ENCODE peak calls at places on chromosome 16, in seven cellular contexts. K, J, F, O, P, Z and M are unnamed samples.

GRCh38 chr16:525520-526180 is 1.9 kb upstream of the CAPN15 start:
- DNase-seq in K (peak), J (no peak), F (no peak), O (peak), P (peak), Z (peak), M (no peak)

GRCh38 chr16:73886378-73886777 is 410.2 kb upstream of the PSMD7 start:
- DNase-seq in K (no peak), J (no peak), F (no peak), O (no peak), P (no peak), Z (no peak), M (no peak)

GRCh38 chr16:69165584-69165983 is 21.4 kb upstream of the SNTB2 start:
- DNase-seq in K (no peak), J (no peak), F (no peak), O (no peak), P (no peak), Z (no peak), M (no peak)

GRCh38 chr16:55668337-55669281 is 12.8 kb downstream of the SLC6A2 start:
- DNase-seq in K (peak), J (no peak), F (no peak), O (peak), P (peak), Z (no peak), M (no peak)

GRCh38 chr16:72560617-72561016 is 388.7 kb upstream of the PMFBP1 start:
- DNase-seq in K (peak), J (no peak), F (no peak), O (no peak), P (no peak), Z (no peak), M (no peak)

GRCh38 chr16:1256874-1257322 is 1.0 kb downstream of the TPSD1 start:
- DNase-seq in K (no peak), J (no peak), F (no peak), O (no peak), P (no peak), Z (no peak), M (no peak)

GRCh38 chr16:69188716-69189115 is 1.8 kb downstream of the SNTB2 start:
- DNase-seq in K (peak), J (no peak), F (no peak), O (peak), P (no peak), Z (no peak), M (no peak)

GRCh38 chr16:887846-888245 is 82.9 kb downstream of the LMF1 start:
- DNase-seq in K (no peak), J (no peak), F (peak), O (no peak), P (no peak), Z (no peak), M (no peak)

GRCh38 chr16:77322757-77323156 is 112.1 kb downstream of the ADAMTS18 start:
- DNase-seq in K (no peak), J (no peak), F (no peak), O (no peak), P (no peak), Z (no peak), M (no peak)

GRCh38 chr16:79042886-79043285 is 557.7 kb downstream of the MAF start:
- DNase-seq in K (no peak), J (no peak), F (no peak), O (no peak), P (no peak), Z (no peak), M (no peak)

GRCh38 chr16:88738167-88739084 is 32.1 kb downstream of the CTU2 start:
- DNase-seq in K (no peak), J (no peak), F (no peak), O (no peak), P (no peak), Z (peak), M (no peak)

GRCh38 chr16:72723781-72724180 is 324.1 kb downstream of the ZFHX3 start:
- DNase-seq in K (peak), J (no peak), F (no peak), O (peak), P (no peak), Z (no peak), M (no peak)

GRCh38 chr16:22353933-22354541 is 20.4 kb downstream of the CDR2 start:
- DNase-seq in K (no peak), J (no peak), F (no peak), O (peak), P (no peak), Z (no peak), M (no peak)

GRCh38 chr16:72926671-72927070 is 121.3 kb downstream of the ZFHX3 start:
- DNase-seq in K (peak), J (no peak), F (no peak), O (no peak), P (no peak), Z (no peak), M (no peak)

GRCh38 chr16:66364117-66364958 is 2.2 kb upstream of the CDH5 start:
- DNase-seq in K (peak), J (no peak), F (peak), O (peak), P (peak), Z (peak), M (peak)

GRCh38 chr16:27425961-27426360 is 24.0 kb downstream of the IL21R start:
- DNase-seq in K (no peak), J (no peak), F (no peak), O (no peak), P (no peak), Z (no peak), M (no peak)

GRCh38 chr16:67555795-67556212 is 6.5 kb upstream of the CTCF start:
- DNase-seq in K (peak), J (no peak), F (no peak), O (peak), P (no peak), Z (no peak), M (no peak)

GRCh38 chr16:84067640-84068039 is 25.0 kb upstream of the SLC38A8 start:
- DNase-seq in K (no peak), J (no peak), F (no peak), O (no peak), P (no peak), Z (no peak), M (no peak)

GRCh38 chr16:73048292-73049050 is 543 bp upstream of the ZFHX3 start:
- DNase-seq in K (peak), J (peak), F (peak), O (no peak), P (no peak), Z (peak), M (no peak)

GRCh38 chr16:31874354-31875111 is 926 bp downstream of the ZNF267 start:
- DNase-seq in K (peak), J (no peak), F (no peak), O (peak), P (no peak), Z (no peak), M (no peak)

GRCh38 chr16:1543085-1543896 is 9.8 kb downstream of the TMEM204 start:
- DNase-seq in K (peak), J (peak), F (peak), O (peak), P (no peak), Z (peak), M (peak)

GRCh38 chr16:68070249-68070725 is 14.9 kb upstream of the NFATC3 start:
- DNase-seq in K (no peak), J (no peak), F (no peak), O (no peak), P (no peak), Z (no peak), M (no peak)

GRCh38 chr16:22232277-22233049 is 26.4 kb downstream of the EEF2K start:
- DNase-seq in K (no peak), J (peak), F (peak), O (peak), P (peak), Z (no peak), M (no peak)

GRCh38 chr16:273547-274421 is 2.0 kb downstream of the RGS11 start:
- DNase-seq in K (no peak), J (no peak), F (no peak), O (no peak), P (no peak), Z (no peak), M (no peak)

GRCh38 chr16:67154578-67155304 is 3.9 kb upstream of the B3GNT9 start:
- DNase-seq in K (no peak), J (no peak), F (no peak), O (no peak), P (no peak), Z (no peak), M (no peak)

GRCh38 chr16:22923491-22923890 is 109.5 kb downstream of the HS3ST2 start:
- DNase-seq in K (no peak), J (no peak), F (no peak), O (no peak), P (no peak), Z (no peak), M (no peak)

GRCh38 chr16:19728636-19728965 is 10.5 kb downstream of the IQCK start:
- DNase-seq in K (no peak), J (no peak), F (no peak), O (no peak), P (no peak), Z (no peak), M (no peak)

GRCh38 chr16:9042943-9043680 is 48.3 kb upstream of the HAPSTR1 start:
- DNase-seq in K (peak), J (no peak), F (no peak), O (peak), P (no peak), Z (no peak), M (no peak)

GRCh38 chr16:17448640-17449638 is 21.8 kb downstream of the XYLT1 start:
- DNase-seq in K (no peak), J (peak), F (peak), O (no peak), P (no peak), Z (peak), M (no peak)

GRCh38 chr16:87065781-87066694 is 251.2 kb downstream of the C16orf95 start:
- DNase-seq in K (no peak), J (no peak), F (no peak), O (no peak), P (no peak), Z (no peak), M (no peak)

GRCh38 chr16:87064731-87065720 is 252.2 kb downstream of the C16orf95 start:
- DNase-seq in K (no peak), J (no peak), F (no peak), O (no peak), P (no peak), Z (no peak), M (no peak)

GRCh38 chr16:87062569-87063442 is 254.4 kb downstream of the C16orf95 start:
- DNase-seq in K (peak), J (peak), F (no peak), O (peak), P (peak), Z (peak), M (no peak)

GRCh38 chr16:87061521-87061920 is 255.7 kb downstream of the C16orf95 start:
- DNase-seq in K (no peak), J (no peak), F (no peak), O (no peak), P (no peak), Z (no peak), M (no peak)

GRCh38 chr16:87063543-87063942 is 253.6 kb downstream of the C16orf95 start:
- DNase-seq in K (no peak), J (no peak), F (no peak), O (no peak), P (no peak), Z (no peak), M (no peak)
- H3K4me3 ChIP-seq in K (no peak), J (no peak), F (no peak), O (no peak), P (no peak), Z (no peak), M (no peak)

DNA sequence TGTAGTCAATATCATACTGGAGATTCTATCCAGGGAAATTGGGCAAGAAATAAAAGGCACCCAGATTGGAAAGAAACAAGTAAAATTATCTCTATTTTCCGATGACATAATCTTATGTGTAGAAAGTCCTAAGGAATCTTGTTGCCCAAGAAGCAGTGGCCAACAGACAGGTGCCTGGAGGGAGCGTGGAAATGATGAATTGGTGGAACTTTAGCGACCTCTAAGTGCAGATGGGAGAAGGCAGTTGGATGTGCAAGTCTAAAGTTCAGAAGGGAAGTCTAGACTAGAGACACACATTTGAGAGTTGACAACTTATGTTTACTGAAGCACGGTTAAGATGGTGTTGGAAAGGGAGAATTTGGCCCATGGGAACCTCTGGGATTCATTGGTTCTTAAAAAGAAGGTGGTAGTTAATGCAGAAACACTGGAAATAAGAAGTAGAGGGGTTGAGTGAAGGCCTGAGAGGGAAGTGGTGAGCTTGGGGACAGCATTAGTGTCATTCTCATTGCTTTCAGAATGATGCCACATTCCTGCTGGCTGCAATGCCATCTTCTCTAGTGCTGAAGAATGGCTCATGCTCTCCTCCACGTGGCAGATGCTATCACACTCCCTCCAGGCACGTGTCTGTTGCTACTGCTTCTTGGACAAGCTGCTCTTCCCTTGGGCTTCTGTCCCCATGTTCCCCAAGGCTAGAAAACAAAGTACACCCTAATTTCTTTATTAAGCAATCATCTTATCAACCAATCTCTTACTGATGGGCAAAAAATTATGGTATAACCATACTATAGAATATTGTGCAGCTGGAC is 24.0 kb downstream of the TAT start:
- DNase-seq in K (no peak), J (no peak), F (no peak), O (no peak), P (no peak), Z (no peak), M (no peak)
- TF ChIP-seq CTCF in K (peak), J (no peak), F (no peak), O (no peak), P (no peak), Z (no peak), M (no peak)

GRCh38 chr16:81646561-81646960 is 132.5 kb upstream of the PLCG2 start:
- DNase-seq in K (no peak), J (no peak), F (no peak), O (peak), P (no peak), Z (no peak), M (no peak)

GRCh38 chr16:81642943-81643342 is 136.1 kb upstream of the PLCG2 start:
- DNase-seq in K (no peak), J (no peak), F (no peak), O (no peak), P (no peak), Z (peak), M (no peak)

GRCh38 chr16:81645303-81645702 is 133.8 kb upstream of the PLCG2 start:
- DNase-seq in K (peak), J (peak), F (peak), O (peak), P (peak), Z (peak), M (peak)

GRCh38 chr16:81647527-81647926 is 131.6 kb upstream of the PLCG2 start:
- DNase-seq in K (no peak), J (no peak), F (no peak), O (peak), P (no peak), Z (peak), M (no peak)

DNA sequence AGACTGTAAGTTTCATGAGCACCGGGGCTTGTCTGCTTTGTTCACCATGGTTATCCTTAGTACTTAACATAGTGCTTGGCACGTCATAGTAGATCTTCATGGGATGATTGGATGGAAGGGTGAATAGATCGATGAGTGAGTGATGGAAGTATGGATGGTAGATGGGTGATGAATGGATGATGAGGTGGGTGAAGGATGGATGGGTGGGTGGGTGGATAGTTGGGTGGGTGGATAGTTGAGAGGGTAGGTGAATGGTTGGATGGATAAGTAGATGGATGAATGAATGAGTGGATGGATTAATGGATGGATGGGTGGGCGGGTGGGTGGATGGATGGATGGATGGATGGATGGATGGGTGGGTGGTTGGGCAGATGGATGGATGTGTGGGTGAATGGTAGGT is 133.2 kb upstream of the PLCG2 start:
- DNase-seq in K (no peak), J (no peak), F (no peak), O (no peak), P (no peak), Z (no peak), M (no peak)
- H3K4me3 ChIP-seq in K (no peak), J (no peak), F (no peak), O (no peak), P (no peak), Z (no peak), M (no peak)

GRCh38 chr16:16171332-16171919 is 51.9 kb downstream of the ABCC6 start:
- DNase-seq in K (no peak), J (no peak), F (no peak), O (no peak), P (no peak), Z (no peak), M (no peak)

GRCh38 chr16:16166952-16167351 is 56.3 kb downstream of the ABCC6 start:
- DNase-seq in K (no peak), J (no peak), F (no peak), O (no peak), P (no peak), Z (no peak), M (no peak)

GRCh38 chr16:16169615-16170014 is 53.7 kb downstream of the ABCC6 start:
- DNase-seq in K (no peak), J (no peak), F (no peak), O (no peak), P (no peak), Z (no peak), M (no peak)

GRCh38 chr16:16166085-16166484 is 57.2 kb downstream of the ABCC6 start:
- DNase-seq in K (no peak), J (no peak), F (no peak), O (no peak), P (no peak), Z (no peak), M (no peak)

DNA sequence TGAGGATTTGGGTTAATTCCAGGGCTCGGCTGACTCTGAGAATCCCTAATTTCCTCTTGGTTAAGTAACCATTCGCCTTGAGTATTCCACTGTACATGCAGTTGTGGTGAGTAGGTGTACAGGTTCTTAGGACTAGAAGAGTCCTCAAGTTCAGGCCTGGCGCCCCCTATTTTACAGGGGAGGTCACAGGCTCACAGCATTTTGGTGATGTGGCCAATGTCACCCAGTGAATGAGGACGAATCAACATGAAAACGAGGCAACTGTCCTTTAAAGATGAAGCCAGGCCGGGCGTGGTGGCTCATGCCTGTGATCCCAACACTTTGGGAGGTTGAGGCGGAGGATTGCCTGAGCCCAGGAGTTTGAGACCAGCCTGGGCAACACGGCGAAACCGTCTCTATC is 55.4 kb downstream of the ABCC6 start:
- DNase-seq in K (no peak), J (no peak), F (no peak), O (no peak), P (no peak), Z (no peak), M (no peak)
- TF ChIP-seq CTCF in K (no peak), J (no peak), F (no peak), O (no peak), P (no peak), Z (no peak), M (no peak)

GRCh38 chr16:52643006-52643405 is 96.1 kb upstream of the TOX3 start:
- DNase-seq in K (no peak), J (no peak), F (no peak), O (no peak), P (no peak), Z (no peak), M (no peak)
- H3K4me3 ChIP-seq in K (no peak), J (no peak), F (no peak), O (no peak), P (no peak), Z (no peak), M (no peak)

GRCh38 chr16:47694543-47694942 is 233.4 kb downstream of the PHKB start:
- DNase-seq in K (no peak), J (no peak), F (no peak), O (no peak), P (no peak), Z (no peak), M (no peak)
- TF ChIP-seq CTCF in K (no peak), J (no peak), F (no peak), O (no peak), P (no peak), Z (no peak), M (no peak)

DNA sequence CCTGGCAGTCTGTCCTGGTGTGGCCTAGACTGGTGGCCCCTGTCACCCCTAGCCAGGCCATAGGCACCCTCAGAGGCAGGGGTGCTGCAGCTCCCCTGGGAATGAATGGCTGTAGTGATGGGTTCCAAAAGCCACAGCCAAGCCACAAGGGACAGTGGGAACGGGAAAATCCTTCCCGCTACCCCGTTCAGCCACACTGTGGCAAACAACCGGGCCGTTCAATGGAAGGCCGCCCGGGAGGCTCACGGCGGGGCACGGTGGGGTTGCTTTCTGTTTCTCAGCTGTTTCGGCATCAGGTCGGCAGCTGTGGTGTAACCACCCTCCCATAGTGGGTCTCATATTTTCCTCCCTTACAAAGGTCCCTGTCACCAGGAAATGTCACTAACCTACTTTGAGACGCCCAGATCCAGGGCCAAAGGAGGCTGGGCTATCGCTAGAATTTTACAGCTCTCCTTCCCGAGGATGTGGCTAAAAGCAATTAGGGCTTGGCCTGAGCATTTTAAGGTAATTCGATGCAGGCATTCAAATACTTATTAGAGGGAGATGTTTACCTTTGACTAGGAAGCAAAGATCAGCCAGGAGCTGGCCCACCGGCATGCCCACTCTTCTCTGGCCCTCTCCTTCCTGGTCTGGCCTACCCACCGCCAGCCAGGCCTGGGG is 61.7 kb upstream of the GSE1 start:
- DNase-seq in K (no peak), J (no peak), F (no peak), O (no peak), P (no peak), Z (no peak), M (no peak)
- H3K4me3 ChIP-seq in K (no peak), J (no peak), F (no peak), O (no peak), P (no peak), Z (no peak), M (no peak)

DNA sequence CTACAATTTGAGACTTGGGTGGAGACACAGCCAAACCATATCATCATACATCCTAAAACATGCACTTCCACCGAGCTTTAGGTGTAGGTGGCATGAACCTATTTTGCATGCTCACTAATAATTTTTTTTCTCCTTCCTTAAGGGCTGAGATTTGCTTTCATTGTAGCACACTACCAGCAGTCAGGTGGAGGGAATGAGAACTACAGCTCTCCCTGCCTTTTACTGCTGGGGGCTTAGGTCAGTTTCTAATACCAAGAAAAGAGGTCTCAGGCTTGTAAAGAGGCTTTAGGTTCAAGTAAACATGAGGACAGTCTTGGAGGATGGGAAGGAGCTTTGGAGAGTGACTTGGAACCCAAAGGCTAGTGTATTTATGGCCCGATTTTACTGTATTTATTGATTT is 22.0 kb downstream of the CFAP20 start:
- DNase-seq in K (no peak), J (no peak), F (no peak), O (no peak), P (no peak), Z (no peak), M (no peak)
- TF ChIP-seq CTCF in K (no peak), J (no peak), F (no peak), O (peak), P (no peak), Z (no peak), M (no peak)